ENCODE peak calls at places on chromosomes 11 and 22, in seven cellular contexts. One of them, this sample, is unnamed.
A peak's percentile ranks its signal among the peaks of the same experiment; 100 is the strongest.

GRCh38 chr22:39236321-39237275 is 8.2 kb downstream of the PDGFB start:
- DNase-seq in neuronal stem cell: no peak
- DNase-seq in BE2C: no peak
- DNase-seq in mesenchymal stem cell: no peak
- DNase-seq in uterus: no peak
- DNase-seq in right cardiac atrium: peak; percentile 62
- DNase-seq in GM23338: no peak
- DNase-seq in this sample: no peak

GRCh38 chr11:128695539-128696221 is 1.8 kb downstream of the FLI1 start:
- DNase-seq in mesenchymal stem cell: peak; percentile 62
- DNase-seq in right cardiac atrium: peak; percentile 35
- DNase-seq in uterus: no peak
- DNase-seq in GM23338: no peak
- DNase-seq in BE2C: no peak
- DNase-seq in neuronal stem cell: no peak
- DNase-seq in this sample: peak; percentile 60

GRCh38 chr11:68164437-68164836 is 43.2 kb upstream of the CHKA start:
- DNase-seq in uterus: no peak
- DNase-seq in right cardiac atrium: no peak
- DNase-seq in BE2C: no peak
- DNase-seq in neuronal stem cell: no peak
- DNase-seq in GM23338: no peak
- DNase-seq in mesenchymal stem cell: peak; percentile 22
- DNase-seq in this sample: no peak

GRCh38 chr11:46674463-46675287 is 25.7 kb downstream of the ARHGAP1 start:
- DNase-seq in GM23338: peak; percentile 92
- DNase-seq in mesenchymal stem cell: no peak
- DNase-seq in right cardiac atrium: no peak
- DNase-seq in BE2C: peak; percentile 55
- DNase-seq in uterus: no peak
- DNase-seq in neuronal stem cell: peak; percentile 8
- DNase-seq in this sample: peak; percentile 93

GRCh38 chr11:134098566-134099184 is 29.8 kb downstream of the JAM3 start:
- DNase-seq in mesenchymal stem cell: no peak
- DNase-seq in GM23338: peak; percentile 64
- DNase-seq in BE2C: no peak
- DNase-seq in right cardiac atrium: no peak
- DNase-seq in neuronal stem cell: no peak
- DNase-seq in uterus: no peak
- DNase-seq in this sample: no peak

GRCh38 chr11:29328961-29329441 is 687.8 kb downstream of the KCNA4 start:
- DNase-seq in BE2C: no peak
- DNase-seq in right cardiac atrium: no peak
- DNase-seq in GM23338: peak; percentile 28
- DNase-seq in neuronal stem cell: peak; percentile 27
- DNase-seq in uterus: no peak
- DNase-seq in mesenchymal stem cell: peak; percentile 64
- DNase-seq in this sample: no peak

GRCh38 chr11:13224324-13224723 is 53.3 kb upstream of the BMAL1 start:
- DNase-seq in right cardiac atrium: no peak
- DNase-seq in neuronal stem cell: no peak
- DNase-seq in GM23338: no peak
- DNase-seq in uterus: no peak
- DNase-seq in mesenchymal stem cell: no peak
- DNase-seq in BE2C: no peak
- DNase-seq in this sample: no peak

GRCh38 chr11:109963101-109963500 is 130.1 kb upstream of the ZC3H12C start:
- DNase-seq in mesenchymal stem cell: no peak
- DNase-seq in uterus: no peak
- DNase-seq in BE2C: no peak
- DNase-seq in right cardiac atrium: no peak
- DNase-seq in neuronal stem cell: no peak
- DNase-seq in GM23338: no peak
- DNase-seq in this sample: no peak

GRCh38 chr11:91871791-91872190 is 352.8 kb upstream of the FAT3 start:
- DNase-seq in mesenchymal stem cell: peak; percentile 13
- DNase-seq in uterus: no peak
- DNase-seq in right cardiac atrium: no peak
- DNase-seq in neuronal stem cell: no peak
- DNase-seq in BE2C: no peak
- DNase-seq in GM23338: no peak
- DNase-seq in this sample: no peak

GRCh38 chr22:30481711-30482110 is 9.9 kb upstream of the SEC14L3 start:
- DNase-seq in uterus: no peak
- DNase-seq in BE2C: no peak
- DNase-seq in right cardiac atrium: no peak
- DNase-seq in mesenchymal stem cell: no peak
- DNase-seq in neuronal stem cell: no peak
- DNase-seq in GM23338: no peak
- DNase-seq in this sample: no peak

GRCh38 chr11:126113515-126113957 is 50.9 kb upstream of the CDON start:
- DNase-seq in BE2C: peak; percentile 94
- DNase-seq in mesenchymal stem cell: peak; percentile 97
- DNase-seq in GM23338: no peak
- DNase-seq in uterus: peak; percentile 88
- DNase-seq in neuronal stem cell: no peak
- DNase-seq in right cardiac atrium: peak; percentile 93
- DNase-seq in this sample: peak; percentile 73

GRCh38 chr11:6618117-6619020 is 853 bp downstream of the TPP1 start:
- DNase-seq in uterus: peak; percentile 75
- DNase-seq in right cardiac atrium: no peak
- DNase-seq in neuronal stem cell: no peak
- DNase-seq in GM23338: no peak
- DNase-seq in BE2C: no peak
- DNase-seq in mesenchymal stem cell: peak; percentile 97
- DNase-seq in this sample: no peak

GRCh38 chr22:31212783-31213626 is 907 bp downstream of the LIMK2 start:
- DNase-seq in BE2C: no peak
- DNase-seq in neuronal stem cell: no peak
- DNase-seq in mesenchymal stem cell: no peak
- DNase-seq in GM23338: peak; percentile 40
- DNase-seq in right cardiac atrium: no peak
- DNase-seq in uterus: no peak
- DNase-seq in this sample: peak; percentile 61

GRCh38 chr11:12086271-12087074 is 23.9 kb upstream of the MICAL2 start:
- DNase-seq in uterus: peak; percentile 65
- DNase-seq in BE2C: no peak
- DNase-seq in right cardiac atrium: peak; percentile 69
- DNase-seq in GM23338: no peak
- DNase-seq in neuronal stem cell: no peak
- DNase-seq in mesenchymal stem cell: peak; percentile 99
- DNase-seq in this sample: no peak

GRCh38 chr11:82927264-82927880 is 25.8 kb downstream of the DDIAS start:
- DNase-seq in mesenchymal stem cell: peak; percentile 69
- DNase-seq in right cardiac atrium: no peak
- DNase-seq in GM23338: peak; percentile 80
- DNase-seq in neuronal stem cell: peak; percentile 26
- DNase-seq in uterus: no peak
- DNase-seq in BE2C: peak; percentile 26
- DNase-seq in this sample: no peak

GRCh38 chr11:122556605-122557004 is 98.9 kb upstream of the UBASH3B start:
- DNase-seq in uterus: no peak
- DNase-seq in BE2C: peak; percentile 54
- DNase-seq in GM23338: peak; percentile 74
- DNase-seq in neuronal stem cell: no peak
- DNase-seq in mesenchymal stem cell: no peak
- DNase-seq in right cardiac atrium: peak; percentile 31
- DNase-seq in this sample: peak; percentile 89

GRCh38 chr11:3684787-3685186 is 13.6 kb upstream of the CHRNA10 start:
- DNase-seq in BE2C: no peak
- DNase-seq in right cardiac atrium: no peak
- DNase-seq in GM23338: no peak
- DNase-seq in neuronal stem cell: no peak
- DNase-seq in uterus: no peak
- DNase-seq in mesenchymal stem cell: no peak
- DNase-seq in this sample: no peak

GRCh38 chr22:28967969-28968368 is 84.6 kb downstream of the ZNRF3 start:
- DNase-seq in BE2C: no peak
- DNase-seq in mesenchymal stem cell: no peak
- DNase-seq in neuronal stem cell: no peak
- DNase-seq in uterus: no peak
- DNase-seq in GM23338: no peak
- DNase-seq in right cardiac atrium: no peak
- DNase-seq in this sample: no peak

GRCh38 chr11:9858218-9858617 is 194.3 kb downstream of the SWAP70 start:
- DNase-seq in BE2C: no peak
- DNase-seq in neuronal stem cell: no peak
- DNase-seq in right cardiac atrium: no peak
- DNase-seq in mesenchymal stem cell: no peak
- DNase-seq in uterus: no peak
- DNase-seq in GM23338: no peak
- DNase-seq in this sample: no peak

GRCh38 chr11:117816846-117817212 is 7.7 kb downstream of the FXYD2 start:
- DNase-seq in uterus: no peak
- DNase-seq in right cardiac atrium: peak; percentile 17
- DNase-seq in BE2C: peak; percentile 66
- DNase-seq in GM23338: no peak
- DNase-seq in neuronal stem cell: no peak
- DNase-seq in mesenchymal stem cell: no peak
- DNase-seq in this sample: peak; percentile 70

GRCh38 chr11:75869661-75870455 is 54.8 kb downstream of the UVRAG start:
- DNase-seq in right cardiac atrium: no peak
- DNase-seq in uterus: no peak
- DNase-seq in GM23338: no peak
- DNase-seq in BE2C: no peak
- DNase-seq in neuronal stem cell: no peak
- DNase-seq in mesenchymal stem cell: no peak
- DNase-seq in this sample: no peak

GRCh38 chr11:33257897-33258630 is 883 bp downstream of the HIPK3 start:
- DNase-seq in uterus: peak; percentile 95
- DNase-seq in BE2C: peak; percentile 65
- DNase-seq in GM23338: peak; percentile 76
- DNase-seq in right cardiac atrium: peak; percentile 92
- DNase-seq in neuronal stem cell: peak; percentile 76
- DNase-seq in mesenchymal stem cell: peak; percentile 93
- DNase-seq in this sample: peak; percentile 89

GRCh38 chr11:8105666-8106065 is 24.7 kb downstream of the TUB start:
- DNase-seq in mesenchymal stem cell: no peak
- DNase-seq in right cardiac atrium: no peak
- DNase-seq in neuronal stem cell: no peak
- DNase-seq in GM23338: no peak
- DNase-seq in BE2C: no peak
- DNase-seq in uterus: no peak
- DNase-seq in this sample: no peak

GRCh38 chr11:20093775-20094174 is 66.5 kb downstream of the DBX1 start:
- DNase-seq in neuronal stem cell: no peak
- DNase-seq in BE2C: no peak
- DNase-seq in GM23338: no peak
- DNase-seq in mesenchymal stem cell: no peak
- DNase-seq in uterus: no peak
- DNase-seq in right cardiac atrium: no peak
- DNase-seq in this sample: peak; percentile 13

GRCh38 chr11:93623179-93623578 is 38.3 kb upstream of the CEP295 start:
- DNase-seq in GM23338: peak; percentile 62
- DNase-seq in neuronal stem cell: no peak
- DNase-seq in uterus: no peak
- DNase-seq in BE2C: peak; percentile 13
- DNase-seq in mesenchymal stem cell: peak; percentile 79
- DNase-seq in right cardiac atrium: no peak
- DNase-seq in this sample: peak; percentile 87

GRCh38 chr11:67261942-67262681 is 4.2 kb upstream of the GRK2 start:
- DNase-seq in neuronal stem cell: no peak
- DNase-seq in GM23338: peak; percentile 60
- DNase-seq in right cardiac atrium: peak; percentile 26
- DNase-seq in BE2C: no peak
- DNase-seq in mesenchymal stem cell: no peak
- DNase-seq in uterus: peak; percentile 22
- DNase-seq in this sample: no peak

GRCh38 chr11:113351061-113351460 is 36.5 kb upstream of the ANKK1 start:
- DNase-seq in uterus: no peak
- DNase-seq in BE2C: no peak
- DNase-seq in right cardiac atrium: no peak
- DNase-seq in mesenchymal stem cell: no peak
- DNase-seq in GM23338: no peak
- DNase-seq in neuronal stem cell: no peak
- DNase-seq in this sample: no peak

GRCh38 chr11:84247931-84248330 is 961.8 kb upstream of the CCDC90B start:
- DNase-seq in right cardiac atrium: no peak
- DNase-seq in neuronal stem cell: no peak
- DNase-seq in GM23338: no peak
- DNase-seq in BE2C: peak; percentile 27
- DNase-seq in uterus: no peak
- DNase-seq in mesenchymal stem cell: no peak
- DNase-seq in this sample: no peak

GRCh38 chr22:23215294-23216204 is 35.2 kb downstream of the BCR start:
- DNase-seq in BE2C: no peak
- DNase-seq in mesenchymal stem cell: no peak
- DNase-seq in GM23338: no peak
- DNase-seq in right cardiac atrium: no peak
- DNase-seq in neuronal stem cell: no peak
- DNase-seq in uterus: no peak
- DNase-seq in this sample: no peak
- H3K4me1 ChIP-seq in BE2C: peaks cover 19% of the 10 kb centered on the region
- H3K4me1 ChIP-seq in mesenchymal stem cell: peaks cover 39% of the 10 kb centered on the region
- H3K4me1 ChIP-seq in GM23338: peaks cover 44% of the 10 kb centered on the region
- H3K4me1 ChIP-seq in right cardiac atrium: peaks cover 56% of the 10 kb centered on the region
- H3K4me1 ChIP-seq in neuronal stem cell: peaks cover 28% of the 10 kb centered on the region
- H3K4me1 ChIP-seq in uterus: no peaks in the 10 kb centered on the region
- H3K4me1 ChIP-seq in this sample: peaks cover 35% of the 10 kb centered on the region

GRCh38 chr11:56887940-56888339 is 100.8 kb upstream of the OR5AK2 start:
- DNase-seq in right cardiac atrium: no peak
- DNase-seq in mesenchymal stem cell: no peak
- DNase-seq in GM23338: no peak
- DNase-seq in BE2C: no peak
- DNase-seq in neuronal stem cell: no peak
- DNase-seq in uterus: no peak
- DNase-seq in this sample: no peak
- H3K4me1 ChIP-seq in right cardiac atrium: no peaks in the 10 kb centered on the region
- H3K4me1 ChIP-seq in mesenchymal stem cell: peaks cover 5% of the 10 kb centered on the region
- H3K4me1 ChIP-seq in GM23338: no peaks in the 10 kb centered on the region
- H3K4me1 ChIP-seq in BE2C: no peaks in the 10 kb centered on the region
- H3K4me1 ChIP-seq in neuronal stem cell: peaks cover 3% of the 10 kb centered on the region
- H3K4me1 ChIP-seq in uterus: no peaks in the 10 kb centered on the region
- H3K4me1 ChIP-seq in this sample: peaks cover 4% of the 10 kb centered on the region

GRCh38 chr11:23211221-23211620 is 350.9 kb upstream of the CCDC179 start:
- DNase-seq in right cardiac atrium: no peak
- DNase-seq in GM23338: no peak
- DNase-seq in uterus: no peak
- DNase-seq in BE2C: no peak
- DNase-seq in neuronal stem cell: no peak
- DNase-seq in mesenchymal stem cell: no peak
- DNase-seq in this sample: no peak
- H3K4me1 ChIP-seq in right cardiac atrium: no peaks in the 10 kb centered on the region
- H3K4me1 ChIP-seq in GM23338: no peaks in the 10 kb centered on the region
- H3K4me1 ChIP-seq in uterus: no peaks in the 10 kb centered on the region
- H3K4me1 ChIP-seq in BE2C: no peaks in the 10 kb centered on the region
- H3K4me1 ChIP-seq in neuronal stem cell: no peaks in the 10 kb centered on the region
- H3K4me1 ChIP-seq in mesenchymal stem cell: no peaks in the 10 kb centered on the region
- H3K4me1 ChIP-seq in this sample: no peaks in the 10 kb centered on the region

DNA sequence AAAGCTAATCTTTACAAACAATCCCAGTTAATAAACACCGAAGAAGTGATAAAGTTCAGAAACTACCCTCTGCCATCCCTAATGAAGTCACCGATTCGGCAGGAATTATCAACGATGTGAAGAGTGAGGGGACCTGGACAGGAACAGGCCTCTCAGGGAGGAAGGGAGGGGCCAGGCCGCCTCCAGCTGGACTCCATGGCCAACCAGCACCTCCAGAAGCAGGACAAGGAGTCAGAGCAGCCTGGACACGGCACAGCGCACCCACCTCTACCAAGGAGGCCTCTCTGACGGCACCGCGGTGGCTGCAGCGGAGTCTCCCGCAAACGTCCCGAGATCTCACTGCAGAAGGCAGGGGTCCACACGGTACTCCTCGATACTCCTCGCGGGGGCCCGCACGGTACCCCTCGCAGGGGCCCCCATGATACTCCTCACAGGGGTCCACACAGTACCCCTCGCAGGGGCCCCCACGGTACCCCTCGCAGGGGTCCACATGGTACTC is 3.8 kb downstream of the TOLLIP start:
- DNase-seq in uterus: no peak
- DNase-seq in right cardiac atrium: no peak
- DNase-seq in BE2C: no peak
- DNase-seq in mesenchymal stem cell: no peak
- DNase-seq in GM23338: no peak
- DNase-seq in neuronal stem cell: no peak
- DNase-seq in this sample: peak; percentile 38
- H3K4me1 ChIP-seq in uterus: peaks cover 6% of the 10 kb centered on the region
- H3K4me1 ChIP-seq in right cardiac atrium: peaks cover 11% of the 10 kb centered on the region
- H3K4me1 ChIP-seq in BE2C: no peaks in the 10 kb centered on the region
- H3K4me1 ChIP-seq in mesenchymal stem cell: peaks cover 63% of the 10 kb centered on the region
- H3K4me1 ChIP-seq in GM23338: peaks cover 7% of the 10 kb centered on the region
- H3K4me1 ChIP-seq in neuronal stem cell: peaks cover 2% of the 10 kb centered on the region
- H3K4me1 ChIP-seq in this sample: no peaks in the 10 kb centered on the region

This sample was measured in endodermal cell.